ENCODE peak calls at places on chromosomes 12 and 14, in six cellular contexts. P is fibroblast of lung, F is sigmoid colon, U is thoracic aorta, D is K562, A is Panc1. E is an unnamed sample. For H3K27me3, the result is how much of the 10 kb centered on the place peaks cover.

GRCh38 chr14:83347874-83348273 is 1814.2 kb upstream of the SEL1L start:
- DNase-seq in P (peak), D (no peak), U (no peak), F (no peak), A (no peak), E (no peak)

GRCh38 chr12:104460973-104461693 is 4.4 kb downstream of the CHST11 start:
- DNase-seq in D (no peak), U (no peak), P (peak), F (no peak), A (no peak), E (no peak)

GRCh38 chr12:1533205-1533601 is 61.2 kb downstream of the FBXL14 start:
- DNase-seq in A (no peak), F (no peak), P (peak), U (no peak), D (peak), E (no peak)

GRCh38 chr14:80464531-80465149 is 253.3 kb upstream of the DIO2 start:
- DNase-seq in D (no peak), U (no peak), A (no peak), F (no peak), P (no peak), E (no peak)

GRCh38 chr12:27338473-27338872 is 5.8 kb downstream of the BMAL2 start:
- DNase-seq in D (no peak), P (no peak), F (no peak), U (no peak), A (no peak), E (no peak)

GRCh38 chr14:68626386-68626785 is 166.5 kb downstream of the ZFP36L1 start:
- DNase-seq in D (no peak), U (no peak), A (no peak), F (no peak), P (no peak), E (peak)

GRCh38 chr12:10501031-10501430 is 4.7 kb upstream of the EIF2S3B start:
- DNase-seq in D (no peak), A (peak), U (no peak), F (no peak), P (peak), E (no peak)

GRCh38 chr12:62259311-62259992 is 752 bp upstream of the USP15 start:
- DNase-seq in A (no peak), P (no peak), U (no peak), F (no peak), D (no peak), E (no peak)

GRCh38 chr12:78571953-78572352 is 292.6 kb upstream of the SYT1 start:
- DNase-seq in D (no peak), A (no peak), F (no peak), U (no peak), P (no peak), E (no peak)

GRCh38 chr14:51285102-51285501 is 45.1 kb downstream of the TMX1 start:
- DNase-seq in U (no peak), P (no peak), F (no peak), A (no peak), D (no peak), E (no peak)

GRCh38 chr12:53735556-53735955 is 8.3 kb upstream of the CALCOCO1 start:
- DNase-seq in U (no peak), F (no peak), D (no peak), A (no peak), P (no peak), E (no peak)

GRCh38 chr12:96571101-96571862 is 81.9 kb downstream of the CFAP54 start:
- DNase-seq in F (no peak), A (no peak), P (peak), D (no peak), U (no peak), E (no peak)

GRCh38 chr12:132139912-132140311 is 4.2 kb downstream of the DDX51 start:
- DNase-seq in U (no peak), F (no peak), P (no peak), A (no peak), D (no peak), E (no peak)

GRCh38 chr12:41972196-41972994 is 172.3 kb downstream of the GXYLT1 start:
- DNase-seq in U (no peak), F (no peak), A (no peak), D (no peak), P (no peak), E (no peak)

GRCh38 chr12:92927436-92928116 is 1.5 kb downstream of the EEA1 start:
- DNase-seq in U (no peak), A (no peak), P (peak), D (peak), F (no peak), E (no peak)

GRCh38 chr14:33568935-33569579 is 381.8 kb downstream of the EGLN3 start:
- DNase-seq in D (no peak), A (no peak), F (no peak), P (peak), U (no peak), E (no peak)

GRCh38 chr12:5456025-5456424 is 24.1 kb downstream of the NTF3 start:
- DNase-seq in A (no peak), F (no peak), P (no peak), U (no peak), D (no peak), E (no peak)

GRCh38 chr12:5447329-5447728 is 15.4 kb downstream of the NTF3 start:
- DNase-seq in U (no peak), D (no peak), P (no peak), A (no peak), F (no peak), E (no peak)

GRCh38 chr12:5452569-5452968 is 20.7 kb downstream of the NTF3 start:
- DNase-seq in P (no peak), A (no peak), F (no peak), U (no peak), D (no peak), E (no peak)

GRCh38 chr12:5453471-5453870 is 21.6 kb downstream of the NTF3 start:
- DNase-seq in U (no peak), D (no peak), A (no peak), F (no peak), P (no peak), E (no peak)

DNA sequence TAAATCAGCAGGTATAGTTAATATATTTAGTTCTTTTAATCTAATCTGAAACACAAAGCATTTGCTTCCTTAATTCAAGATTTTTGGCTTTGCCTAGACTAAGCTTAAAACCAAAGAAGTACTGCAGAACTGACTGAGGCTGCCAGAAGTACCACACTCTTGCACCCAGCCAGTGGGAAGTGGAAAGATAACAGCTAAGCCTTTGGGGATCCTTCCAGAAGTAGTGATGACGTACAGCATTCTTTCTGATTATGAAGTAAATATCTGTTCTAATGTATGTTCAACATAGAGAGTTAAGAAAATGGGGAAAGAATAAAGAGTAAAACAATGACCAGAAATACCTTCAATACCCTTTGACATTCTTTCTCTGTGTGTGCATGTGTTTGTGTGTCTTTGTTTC is 19.3 kb downstream of the NTF3 start:
- DNase-seq in U (no peak), A (no peak), F (no peak), D (no peak), P (no peak), E (no peak)
- H3K27me3 ChIP-seq in U (under half), A (under half), F (under half), D (under half), P (under half), E (under half)

GRCh38 chr14:64221604-64222003 is 72.6 kb downstream of the ESR2 start:
- DNase-seq in D (no peak), U (no peak), F (no peak), P (no peak), A (no peak), E (no peak)

GRCh38 chr14:64220466-64220865 is 73.7 kb downstream of the ESR2 start:
- DNase-seq in P (no peak), U (no peak), A (no peak), F (peak), D (peak), E (no peak)

GRCh38 chr14:64217747-64218146 is 76.4 kb downstream of the ESR2 start:
- DNase-seq in F (no peak), D (no peak), A (no peak), U (no peak), P (no peak), E (no peak)

GRCh38 chr14:64218344-64219240 is 75.6 kb downstream of the ESR2 start:
- DNase-seq in A (no peak), P (peak), F (no peak), D (no peak), U (no peak), E (no peak)

DNA sequence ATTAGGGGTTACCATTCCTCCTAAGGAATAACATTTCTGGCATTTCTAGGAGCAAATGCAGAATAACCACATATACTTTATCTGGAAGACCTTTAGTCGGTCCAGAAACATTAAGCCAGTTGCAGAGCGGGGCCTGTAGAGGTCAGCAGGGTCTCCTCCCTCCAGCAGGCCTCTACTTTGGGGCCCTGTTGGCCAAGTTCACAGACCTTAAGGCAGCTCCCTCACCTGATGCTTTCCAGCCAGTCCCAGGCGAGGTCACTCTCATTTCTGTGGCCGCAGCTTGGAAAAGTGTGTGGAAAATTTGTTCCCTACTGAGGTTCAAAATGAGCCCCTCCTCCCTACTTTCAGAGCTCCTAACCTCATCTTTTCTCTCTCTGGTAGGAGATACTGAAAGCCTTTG is 74.1 kb downstream of the ESR2 start:
- DNase-seq in A (no peak), U (no peak), F (no peak), D (no peak), P (no peak), E (no peak)
- H3K27ac ChIP-seq in A (no peak), U (no peak), F (peak), D (no peak), P (no peak), E (no peak)

GRCh38 chr12:5435161-5435560 is 3.3 kb downstream of the NTF3 start:
- DNase-seq in D (no peak), P (no peak), F (no peak), A (no peak), U (no peak), E (peak)
- H3K27me3 ChIP-seq in D (under half), P (under half), F (half or more), A (under half), U (under half), E (under half)

DNA sequence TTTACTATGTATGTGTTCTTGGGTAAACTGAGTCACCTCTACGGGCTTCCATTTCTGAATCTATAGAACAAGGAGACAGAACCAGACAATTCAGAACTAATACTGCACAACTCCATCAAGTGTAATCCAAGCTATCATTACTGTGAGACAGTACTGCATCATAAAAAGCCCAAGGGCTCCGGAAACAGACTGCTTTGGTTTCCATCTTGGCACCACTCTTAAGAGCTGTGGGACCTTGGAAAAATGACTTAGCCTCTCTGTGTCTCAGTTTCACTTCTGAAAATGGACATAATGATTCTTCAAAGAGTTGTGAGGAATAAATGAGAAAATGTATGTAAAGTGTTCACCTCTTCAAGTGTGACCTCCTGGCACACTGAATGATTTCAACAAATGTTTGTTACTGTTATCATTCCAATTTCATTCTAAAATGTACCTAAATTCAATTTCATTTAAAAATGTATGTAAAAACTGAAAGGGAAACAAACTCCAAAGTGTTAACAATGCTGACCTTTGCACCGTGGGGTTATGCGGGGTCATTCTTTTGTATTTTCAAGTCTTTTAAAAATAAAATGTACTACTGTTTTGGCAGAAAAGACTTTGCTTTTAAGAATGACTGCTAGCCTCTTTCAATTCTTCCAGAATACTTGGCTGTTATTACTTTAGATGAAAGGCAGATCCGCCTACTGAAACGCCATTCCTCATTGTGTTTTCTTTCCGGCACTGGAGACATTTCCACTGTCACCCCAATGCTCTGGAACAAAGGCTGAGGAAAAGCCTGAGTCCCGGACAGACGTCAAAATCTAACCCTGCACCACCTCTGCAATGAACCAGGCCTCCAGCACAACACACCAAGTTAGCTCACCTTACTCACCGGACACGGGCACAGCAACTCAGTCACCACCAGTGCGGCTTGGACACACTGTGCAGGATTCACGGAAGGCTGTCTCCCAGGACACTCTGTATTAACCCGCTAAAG is 62.8 kb downstream of the TMCC3 start:
- DNase-seq in F (peak), D (no peak), P (no peak), A (no peak), U (no peak), E (no peak)
- H3K27ac ChIP-seq in F (peak), D (no peak), P (no peak), A (no peak), U (no peak), E (peak)

DNA sequence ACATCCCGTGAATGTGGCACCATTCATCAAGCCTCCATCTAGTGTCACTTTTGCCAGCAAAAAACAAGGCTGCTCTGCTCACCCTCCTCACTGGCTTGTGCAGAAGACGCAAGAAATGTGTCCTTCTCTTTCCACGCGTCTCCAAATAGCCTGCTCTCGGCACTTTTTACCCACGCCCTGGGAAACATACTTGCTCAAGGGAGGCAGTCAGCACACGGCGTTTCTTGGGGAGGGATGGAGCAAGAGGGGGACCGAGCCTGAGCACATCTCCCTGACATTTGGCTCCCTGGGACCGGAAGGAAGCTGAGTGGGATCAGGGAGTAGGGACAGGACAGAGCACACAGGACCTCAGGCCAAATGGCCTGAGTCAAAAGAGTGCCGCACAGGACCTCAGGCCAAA is 7.3 kb downstream of the BCL11B start:
- DNase-seq in A (no peak), P (no peak), F (no peak), U (no peak), D (no peak), E (no peak)
- H3K27me3 ChIP-seq in A (under half), P (under half), F (half or more), U (under half), D (under half), E (under half)

GRCh38 chr12:109653896-109654295 is 59.7 kb upstream of the FAM222A start:
- DNase-seq in P (no peak), U (no peak), F (no peak), A (no peak), D (no peak), E (no peak)
- H3K27ac ChIP-seq in P (no peak), U (no peak), F (no peak), A (no peak), D (no peak), E (no peak)

DNA sequence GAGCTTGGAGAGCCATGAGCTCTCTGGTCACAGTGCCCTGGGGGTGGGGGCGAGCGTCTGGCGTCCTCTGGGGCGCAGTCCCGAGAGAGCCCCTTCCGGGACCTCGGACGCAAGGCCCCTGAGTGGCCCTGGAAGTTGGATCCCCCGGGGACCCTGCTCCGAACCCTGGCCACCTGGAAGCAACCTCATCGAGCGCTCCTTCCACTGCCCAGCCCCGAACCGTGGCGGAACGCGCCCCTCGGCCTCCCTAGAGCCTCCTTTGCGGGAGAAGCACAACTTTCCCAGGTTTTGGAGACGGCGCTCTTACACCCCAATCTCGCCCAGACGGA is 1.2 kb downstream of the NOS1 start:
- DNase-seq in P (no peak), F (no peak), U (no peak), D (no peak), A (no peak), E (no peak)
- H3K27me3 ChIP-seq in P (under half), F (half or more), U (under half), D (half or more), A (under half), E (half or more)

E was measured in esophagus muscularis mucosa.